ENCODE peak calls at places on chromosomes 5 and 9, in six cellular contexts. One of them, this sample, is unnamed.

GRCh38 chr9:124125590-124126047 is 114.1 kb downstream of the LHX2 start:
- DNase-seq in GM12878: no peak
- DNase-seq in K562: no peak
- DNase-seq in endothelial cell of umbilical vein: no peak
- DNase-seq in HepG2: no peak
- DNase-seq in A549: no peak
- DNase-seq in this sample: no peak

GRCh38 chr9:136882109-136882946 is 4.0 kb upstream of the TRAF2 start:
- DNase-seq in HepG2: peak; percentile 94
- DNase-seq in K562: peak; percentile 59
- DNase-seq in endothelial cell of umbilical vein: peak; percentile 51
- DNase-seq in A549: peak; percentile 96
- DNase-seq in GM12878: peak; percentile 73
- DNase-seq in this sample: peak; percentile 75

GRCh38 chr5:15500326-15500958 is 462 bp downstream of the FBXL7 start:
- DNase-seq in endothelial cell of umbilical vein: peak; percentile 56
- DNase-seq in HepG2: no peak
- DNase-seq in K562: no peak
- DNase-seq in A549: peak; percentile 3
- DNase-seq in GM12878: no peak
- DNase-seq in this sample: no peak

GRCh38 chr9:86034863-86035734 is 64.3 kb downstream of the GOLM1 start:
- DNase-seq in A549: peak; percentile 71
- DNase-seq in endothelial cell of umbilical vein: peak; percentile 44
- DNase-seq in GM12878: no peak
- DNase-seq in HepG2: peak; percentile 32
- DNase-seq in K562: peak; percentile 30
- DNase-seq in this sample: peak; percentile 79

GRCh38 chr5:98173334-98173733 is 600.1 kb upstream of the RGMB start:
- DNase-seq in K562: no peak
- DNase-seq in GM12878: no peak
- DNase-seq in endothelial cell of umbilical vein: no peak
- DNase-seq in A549: no peak
- DNase-seq in HepG2: no peak
- DNase-seq in this sample: no peak

GRCh38 chr9:28158451-28158850 is 585.2 kb upstream of the C9orf72 start:
- DNase-seq in K562: no peak
- DNase-seq in A549: no peak
- DNase-seq in endothelial cell of umbilical vein: no peak
- DNase-seq in HepG2: no peak
- DNase-seq in GM12878: no peak
- DNase-seq in this sample: no peak

GRCh38 chr5:15013654-15014463 is 142.3 kb upstream of the ANKH start:
- DNase-seq in HepG2: peak; percentile 75
- DNase-seq in K562: peak; percentile 41
- DNase-seq in GM12878: no peak
- DNase-seq in A549: peak; percentile 42
- DNase-seq in endothelial cell of umbilical vein: peak; percentile 74
- DNase-seq in this sample: peak; percentile 58

GRCh38 chr5:3010301-3010952 is 258.9 kb upstream of the IRX2 start:
- DNase-seq in endothelial cell of umbilical vein: no peak
- DNase-seq in GM12878: no peak
- DNase-seq in A549: no peak
- DNase-seq in HepG2: no peak
- DNase-seq in K562: no peak
- DNase-seq in this sample: no peak

GRCh38 chr5:156589104-156589858 is 260.8 kb upstream of the PPP1R2B start:
- DNase-seq in A549: no peak
- DNase-seq in HepG2: no peak
- DNase-seq in K562: no peak
- DNase-seq in GM12878: no peak
- DNase-seq in endothelial cell of umbilical vein: no peak
- DNase-seq in this sample: no peak

GRCh38 chr9:128102196-128102595 is 25.3 kb downstream of the PTGES2 start:
- DNase-seq in HepG2: no peak
- DNase-seq in K562: no peak
- DNase-seq in GM12878: no peak
- DNase-seq in endothelial cell of umbilical vein: no peak
- DNase-seq in A549: no peak
- DNase-seq in this sample: no peak

GRCh38 chr5:132268698-132269551 is 11.4 kb downstream of the PDLIM4 start:
- DNase-seq in HepG2: no peak
- DNase-seq in A549: no peak
- DNase-seq in K562: peak; percentile 54
- DNase-seq in GM12878: peak; percentile 55
- DNase-seq in endothelial cell of umbilical vein: no peak
- DNase-seq in this sample: no peak

GRCh38 chr5:74765201-74765600 is 1.7 kb downstream of the GFM2 start:
- DNase-seq in A549: no peak
- DNase-seq in K562: no peak
- DNase-seq in GM12878: no peak
- DNase-seq in HepG2: peak; percentile 48
- DNase-seq in endothelial cell of umbilical vein: peak; percentile 24
- DNase-seq in this sample: no peak

GRCh38 chr5:167821669-167822068 is 469.8 kb upstream of the WWC1 start:
- DNase-seq in endothelial cell of umbilical vein: no peak
- DNase-seq in A549: no peak
- DNase-seq in GM12878: no peak
- DNase-seq in HepG2: no peak
- DNase-seq in K562: no peak
- DNase-seq in this sample: no peak

GRCh38 chr5:77168187-77168883 is 42.1 kb upstream of the PDE8B start:
- DNase-seq in K562: no peak
- DNase-seq in endothelial cell of umbilical vein: peak; percentile 21
- DNase-seq in A549: peak; percentile 50
- DNase-seq in HepG2: no peak
- DNase-seq in GM12878: no peak
- DNase-seq in this sample: no peak

GRCh38 chr5:7886849-7887460 is 18.0 kb downstream of the MTRR start:
- DNase-seq in K562: no peak
- DNase-seq in HepG2: peak; percentile 20
- DNase-seq in A549: peak; percentile 40
- DNase-seq in endothelial cell of umbilical vein: peak; percentile 44
- DNase-seq in GM12878: no peak
- DNase-seq in this sample: peak; percentile 72

GRCh38 chr5:117889592-117889991 is 1098.8 kb downstream of the DTWD2 start:
- DNase-seq in HepG2: no peak
- DNase-seq in A549: no peak
- DNase-seq in endothelial cell of umbilical vein: no peak
- DNase-seq in K562: no peak
- DNase-seq in GM12878: no peak
- DNase-seq in this sample: no peak

GRCh38 chr5:75363726-75364495 is 26.9 kb downstream of the HMGCR start:
- DNase-seq in GM12878: no peak
- DNase-seq in HepG2: no peak
- DNase-seq in endothelial cell of umbilical vein: no peak
- DNase-seq in K562: no peak
- DNase-seq in A549: no peak
- DNase-seq in this sample: peak; percentile 7

GRCh38 chr9:137551656-137552534 is at the start of gene MRPL41:
- DNase-seq in HepG2: peak; percentile 84
- DNase-seq in A549: peak; percentile 92
- DNase-seq in GM12878: peak; percentile 45
- DNase-seq in K562: peak; percentile 94
- DNase-seq in endothelial cell of umbilical vein: peak; percentile 82
- DNase-seq in this sample: peak; percentile 92

GRCh38 chr9:115466784-115467183 is 348.8 kb upstream of the TNC start:
- DNase-seq in GM12878: no peak
- DNase-seq in A549: no peak
- DNase-seq in HepG2: no peak
- DNase-seq in K562: no peak
- DNase-seq in endothelial cell of umbilical vein: no peak
- DNase-seq in this sample: no peak

GRCh38 chr9:2819165-2819564 is 24.7 kb downstream of the PUM3 start:
- DNase-seq in A549: no peak
- DNase-seq in GM12878: no peak
- DNase-seq in HepG2: no peak
- DNase-seq in K562: no peak
- DNase-seq in endothelial cell of umbilical vein: no peak
- DNase-seq in this sample: no peak

GRCh38 chr9:2817987-2818386 is 25.9 kb downstream of the PUM3 start:
- DNase-seq in endothelial cell of umbilical vein: no peak
- DNase-seq in GM12878: no peak
- DNase-seq in K562: no peak
- DNase-seq in A549: no peak
- DNase-seq in HepG2: no peak
- DNase-seq in this sample: no peak

GRCh38 chr9:2815661-2816060 is 28.2 kb downstream of the PUM3 start:
- DNase-seq in endothelial cell of umbilical vein: no peak
- DNase-seq in HepG2: no peak
- DNase-seq in GM12878: no peak
- DNase-seq in K562: no peak
- DNase-seq in A549: no peak
- DNase-seq in this sample: no peak

GRCh38 chr9:2818486-2819121 is 25.3 kb downstream of the PUM3 start:
- DNase-seq in endothelial cell of umbilical vein: no peak
- DNase-seq in A549: no peak
- DNase-seq in K562: no peak
- DNase-seq in HepG2: no peak
- DNase-seq in GM12878: no peak
- DNase-seq in this sample: no peak

GRCh38 chr9:2816476-2817141 is 27.3 kb downstream of the PUM3 start:
- DNase-seq in A549: no peak
- DNase-seq in endothelial cell of umbilical vein: no peak
- DNase-seq in GM12878: no peak
- DNase-seq in HepG2: no peak
- DNase-seq in K562: peak; percentile 6
- DNase-seq in this sample: no peak
- TF ChIP-seq MYC in A549: no peak
- TF ChIP-seq MYC in endothelial cell of umbilical vein: no peak
- TF ChIP-seq MYC in GM12878: no peak
- TF ChIP-seq MYC in HepG2: no peak
- TF ChIP-seq MYC in K562: no peak
- TF ChIP-seq MYC in this sample: no peak

DNA sequence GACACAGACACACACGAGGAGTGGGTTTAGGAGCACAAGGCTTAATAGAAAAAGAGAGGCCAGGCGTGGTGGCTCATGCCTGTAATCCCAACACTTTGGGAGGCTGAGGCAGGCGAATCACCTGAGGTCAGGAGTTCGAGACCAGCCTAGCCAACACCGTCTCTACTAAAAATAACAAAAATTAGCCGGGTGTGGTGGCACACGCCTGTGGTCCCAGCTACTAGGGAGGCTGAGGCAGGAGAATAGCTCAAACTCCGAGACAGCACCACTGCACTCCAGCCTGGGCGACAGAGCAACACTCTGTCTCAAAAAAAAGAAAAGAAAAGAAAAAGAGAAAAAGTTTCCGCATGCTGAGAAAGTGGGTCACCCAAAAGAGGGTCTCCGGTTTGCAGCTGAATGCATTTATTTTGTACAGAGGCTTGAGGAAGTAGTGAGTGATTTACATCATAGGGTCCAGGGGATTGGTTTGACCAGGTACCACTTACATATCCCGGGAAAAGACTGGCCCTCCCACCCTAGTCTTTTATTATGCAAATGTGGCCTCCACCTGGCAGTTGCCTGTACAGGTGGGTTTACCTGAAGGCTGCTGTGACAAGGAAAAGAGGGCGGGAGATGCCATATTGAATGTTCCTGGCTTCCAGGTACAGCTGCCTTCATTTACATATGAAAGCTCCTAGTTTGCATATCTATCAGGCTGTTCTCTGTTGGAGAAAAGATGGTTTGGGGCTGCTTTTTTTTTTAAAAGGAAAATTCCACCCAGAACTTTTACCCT is 366.2 kb upstream of the GRAMD2B start:
- DNase-seq in GM12878: no peak
- DNase-seq in A549: no peak
- DNase-seq in endothelial cell of umbilical vein: no peak
- DNase-seq in HepG2: no peak
- DNase-seq in K562: no peak
- DNase-seq in this sample: no peak
- TF ChIP-seq MYC in GM12878: no peak
- TF ChIP-seq MYC in A549: no peak
- TF ChIP-seq MYC in endothelial cell of umbilical vein: no peak
- TF ChIP-seq MYC in HepG2: no peak
- TF ChIP-seq MYC in K562: no peak
- TF ChIP-seq MYC in this sample: no peak

GRCh38 chr9:91033270-91033669 is 231.7 kb downstream of the SYK start:
- DNase-seq in GM12878: no peak
- DNase-seq in HepG2: no peak
- DNase-seq in endothelial cell of umbilical vein: no peak
- DNase-seq in A549: no peak
- DNase-seq in K562: no peak
- DNase-seq in this sample: no peak

GRCh38 chr9:91033802-91034201 is 232.2 kb downstream of the SYK start:
- DNase-seq in GM12878: no peak
- DNase-seq in A549: no peak
- DNase-seq in K562: peak; percentile 29
- DNase-seq in endothelial cell of umbilical vein: no peak
- DNase-seq in HepG2: peak; percentile 13
- DNase-seq in this sample: peak; percentile 62

GRCh38 chr9:91034521-91034920 is 232.9 kb downstream of the SYK start:
- DNase-seq in HepG2: no peak
- DNase-seq in endothelial cell of umbilical vein: no peak
- DNase-seq in A549: no peak
- DNase-seq in K562: no peak
- DNase-seq in GM12878: no peak
- DNase-seq in this sample: no peak

GRCh38 chr9:91029621-91030361 is 228.2 kb downstream of the SYK start:
- DNase-seq in endothelial cell of umbilical vein: no peak
- DNase-seq in A549: no peak
- DNase-seq in GM12878: no peak
- DNase-seq in K562: no peak
- DNase-seq in HepG2: no peak
- DNase-seq in this sample: no peak

GRCh38 chr9:91032056-91032455 is 230.4 kb downstream of the SYK start:
- DNase-seq in GM12878: no peak
- DNase-seq in endothelial cell of umbilical vein: no peak
- DNase-seq in K562: no peak
- DNase-seq in A549: no peak
- DNase-seq in HepG2: no peak
- DNase-seq in this sample: no peak
- TF ChIP-seq MYC in GM12878: no peak
- TF ChIP-seq MYC in endothelial cell of umbilical vein: no peak
- TF ChIP-seq MYC in K562: no peak
- TF ChIP-seq MYC in A549: no peak
- TF ChIP-seq MYC in HepG2: no peak
- TF ChIP-seq MYC in this sample: no peak

DNA sequence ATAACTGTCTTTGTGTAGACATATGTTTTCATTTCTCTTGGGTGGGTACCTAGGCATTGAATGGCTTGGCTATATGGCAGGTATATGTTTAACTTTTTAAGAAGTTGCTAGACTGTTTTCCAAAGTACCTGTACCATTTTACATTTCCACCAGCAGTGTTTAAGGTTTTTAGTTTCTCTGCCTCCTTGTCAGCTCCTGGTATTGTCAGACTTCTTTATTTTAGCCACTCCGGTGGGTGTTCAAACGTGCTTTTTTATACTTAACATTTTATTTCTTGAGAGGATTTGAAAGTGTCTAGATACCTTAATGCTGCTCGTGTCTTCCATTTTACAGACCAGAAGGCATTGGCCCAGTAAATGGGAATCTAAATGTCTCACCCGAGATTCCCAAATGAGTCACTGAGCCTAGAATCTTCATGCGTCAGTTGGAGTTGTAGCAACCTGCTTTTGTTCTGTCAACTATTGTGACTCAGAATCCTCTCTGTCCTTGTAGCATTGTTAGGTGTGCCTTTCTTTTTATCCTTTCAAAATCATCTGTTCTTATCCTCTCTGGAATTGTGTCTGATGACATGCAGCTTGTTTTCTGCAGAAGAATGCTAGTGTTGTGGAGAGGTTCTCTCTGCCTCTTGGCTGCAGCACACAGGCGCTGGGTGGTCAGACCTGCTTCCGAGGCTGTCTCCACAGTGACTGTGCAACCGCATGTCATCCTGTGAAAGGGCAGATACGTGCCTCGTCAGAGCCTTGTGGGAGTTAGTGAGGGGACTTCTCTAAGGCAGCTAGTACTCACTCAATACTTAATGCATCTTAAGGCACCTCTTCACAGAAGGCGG is 291.8 kb downstream of the AOPEP start:
- DNase-seq in HepG2: peak; percentile 20
- DNase-seq in K562: no peak
- DNase-seq in A549: peak; percentile 65
- DNase-seq in endothelial cell of umbilical vein: peak; percentile 81
- DNase-seq in GM12878: no peak
- DNase-seq in this sample: no peak
- TF ChIP-seq MYC in HepG2: no peak
- TF ChIP-seq MYC in K562: no peak
- TF ChIP-seq MYC in A549: no peak
- TF ChIP-seq MYC in endothelial cell of umbilical vein: no peak
- TF ChIP-seq MYC in GM12878: no peak
- TF ChIP-seq MYC in this sample: no peak

This sample was measured in NB4.